ENCODE peak calls at places on chromosomes 3 and 15, in eight cellular contexts. I is NCI-H2081; O is stimulated activated naive CD8-positive, alpha-beta T cell treated with anti-CD3 and anti-CD28 coated beads, Interleukin-15, amount 100 ng/mL, for 72 hours; A is activated CD4-positive, alpha-beta T cell treated with anti-CD3 and anti-CD28 coated beads, Interleukin-2, amount 10 ng/mL, durations not matched to agents 24 days and 14 days; N is activated B cell treated with CpG ODN at 0.5 μM for 24 hours; C is activated CD8-positive, alpha-beta memory T cell treated with anti-CD3 and anti-CD28 coated beads, Interleukin-2, amount 50 U/mL, for 48 hours; R is germinal center; D is OCI-LY7. Y is an unnamed sample.

GRCh38 chr15:94441782-94442181 is 210.4 kb downstream of the MCTP2 start:
- DNase-seq in I (no peak), O (no peak), A (no peak), N (no peak), C (no peak), R (no peak), D (no peak), Y (no peak)

GRCh38 chr3:182795383-182795782 is 2.1 kb downstream of the ATP11B start:
- DNase-seq in I (no peak), O (peak), A (peak), N (no peak), C (no peak), R (no peak), D (peak), Y (peak)

GRCh38 chr3:184186184-184186901 is at the start of gene ABCF3:
- DNase-seq in I (no peak), O (no peak), A (no peak), N (no peak), C (no peak), R (peak), D (peak), Y (no peak)

GRCh38 chr3:4396006-4396405 is 71.1 kb downstream of the SUMF1 start:
- DNase-seq in I (no peak), O (no peak), A (no peak), N (no peak), C (no peak), R (no peak), D (no peak), Y (no peak)

GRCh38 chr15:63870403-63871209 is 36.9 kb upstream of the HERC1 start:
- DNase-seq in I (no peak), O (no peak), A (no peak), N (no peak), C (no peak), R (no peak), D (no peak), Y (no peak)

GRCh38 chr3:73073091-73073707 is 11.7 kb downstream of the EBLN2 start:
- DNase-seq in I (no peak), O (no peak), A (peak), N (no peak), C (no peak), R (no peak), D (no peak), Y (no peak)

GRCh38 chr3:632571-633170 is 436.1 kb downstream of the CHL1 start:
- DNase-seq in I (peak), O (peak), A (peak), N (no peak), C (peak), R (peak), D (peak), Y (no peak)

GRCh38 chr3:180306691-180307090 is 270.0 kb upstream of the PEX5L start:
- DNase-seq in I (no peak), O (no peak), A (no peak), N (no peak), C (no peak), R (no peak), D (no peak), Y (no peak)

Y was measured in stimulated activated CD8-positive, alpha-beta memory T cell treated with anti-CD3 and anti-CD28 coated beads, Interleukin-15, amount 100 ng/mL, for 48 hours.